ENCODE peak calls at places on chromosomes 6 and 20, in seven cellular contexts. Z, X, H, O, M, N and R are unnamed samples.

GRCh38 chr20:58741384-58741783 is 48.8 kb downstream of the NPEPL1 start:
- DNase-seq in Z (no peak), X (no peak), H (no peak), O (no peak), M (no peak), N (no peak), R (no peak)

GRCh38 chr6:139161817-139162284 is 27.0 kb downstream of the HECA start:
- DNase-seq in Z (no peak), X (no peak), H (peak), O (peak), M (peak), N (no peak), R (no peak)

GRCh38 chr20:44586986-44587980 is 4.9 kb downstream of the PKIG start:
- DNase-seq in Z (no peak), X (no peak), H (no peak), O (no peak), M (no peak), N (no peak), R (no peak)

GRCh38 chr20:22522701-22523100 is 61.7 kb downstream of the FOXA2 start:
- DNase-seq in Z (no peak), X (no peak), H (no peak), O (no peak), M (no peak), N (no peak), R (no peak)

GRCh38 chr20:24950128-24950835 is 1.2 kb downstream of the CST7 start:
- DNase-seq in Z (no peak), X (no peak), H (no peak), O (no peak), M (no peak), N (no peak), R (no peak)

GRCh38 chr6:56659721-56660373 is 17.2 kb upstream of the DST start:
- DNase-seq in Z (peak), X (no peak), H (peak), O (no peak), M (no peak), N (no peak), R (no peak)

GRCh38 chr6:160036790-160037206 is 67.9 kb downstream of the IGF2R start:
- DNase-seq in Z (peak), X (no peak), H (no peak), O (no peak), M (no peak), N (peak), R (peak)

GRCh38 chr20:12112089-12112474 is 194.4 kb downstream of the BTBD3 start:
- DNase-seq in Z (peak), X (no peak), H (no peak), O (no peak), M (no peak), N (no peak), R (no peak)

GRCh38 chr6:34059136-34059731 is 86.7 kb downstream of the GRM4 start:
- DNase-seq in Z (no peak), X (no peak), H (no peak), O (no peak), M (no peak), N (no peak), R (peak)

GRCh38 chr20:50517817-50518154 is 7.6 kb downstream of the PTPN1 start:
- DNase-seq in Z (no peak), X (no peak), H (no peak), O (no peak), M (no peak), N (no peak), R (no peak)

GRCh38 chr6:105259912-105260889 is 80.4 kb upstream of the POPDC3 start:
- DNase-seq in Z (no peak), X (no peak), H (no peak), O (no peak), M (peak), N (no peak), R (peak)

GRCh38 chr6:168060521-168060931 is 18.5 kb downstream of the FRMD1 start:
- DNase-seq in Z (no peak), X (peak), H (no peak), O (no peak), M (no peak), N (peak), R (peak)

GRCh38 chr6:89941031-89941775 is 46.9 kb downstream of the GJA10 start:
- DNase-seq in Z (no peak), X (no peak), H (no peak), O (no peak), M (peak), N (no peak), R (peak)

GRCh38 chr6:36973190-36973589 is 12.8 kb downstream of the MTCH1 start:
- DNase-seq in Z (no peak), X (no peak), H (no peak), O (no peak), M (no peak), N (no peak), R (no peak)

GRCh38 chr6:169132361-169132895 is 121.2 kb downstream of the THBS2 start:
- DNase-seq in Z (no peak), X (no peak), H (no peak), O (no peak), M (no peak), N (no peak), R (peak)

GRCh38 chr6:154907293-154907692 is 87.8 kb upstream of the TIAM2 start:
- DNase-seq in Z (peak), X (no peak), H (no peak), O (no peak), M (no peak), N (peak), R (peak)

GRCh38 chr20:23096986-23097520 is 10.9 kb upstream of the CD93 start:
- DNase-seq in Z (peak), X (no peak), H (no peak), O (no peak), M (no peak), N (no peak), R (no peak)

GRCh38 chr6:170031096-170031471 is 259.8 kb downstream of the DLL1 start:
- DNase-seq in Z (peak), X (no peak), H (no peak), O (no peak), M (no peak), N (no peak), R (no peak)

GRCh38 chr6:150788135-150788534 is 77.4 kb upstream of the MTHFD1L start:
- DNase-seq in Z (no peak), X (no peak), H (no peak), O (no peak), M (no peak), N (no peak), R (no peak)

GRCh38 chr6:32790306-32790705 is 26.5 kb downstream of the HLA-DOB start:
- DNase-seq in Z (peak), X (no peak), H (no peak), O (no peak), M (no peak), N (no peak), R (no peak)

GRCh38 chr6:53044071-53044470 is 21.1 kb upstream of the FBXO9 start:
- DNase-seq in Z (no peak), X (no peak), H (no peak), O (no peak), M (no peak), N (peak), R (peak)

GRCh38 chr6:119284861-119285521 is 64.6 kb downstream of the MAN1A1 start:
- DNase-seq in Z (peak), X (no peak), H (no peak), O (no peak), M (peak), N (no peak), R (no peak)

GRCh38 chr6:35034411-35035171 is 106.5 kb downstream of the TCP11 start:
- DNase-seq in Z (peak), X (no peak), H (no peak), O (no peak), M (no peak), N (peak), R (no peak)

GRCh38 chr6:43509142-43509983 is 783 bp downstream of the LRRC73 start:
- DNase-seq in Z (no peak), X (no peak), H (no peak), O (peak), M (no peak), N (no peak), R (no peak)

GRCh38 chr6:131936156-131936555 is 15.0 kb downstream of the CCN2 start:
- DNase-seq in Z (no peak), X (no peak), H (no peak), O (no peak), M (no peak), N (no peak), R (no peak)

GRCh38 chr20:13883425-13883824 is 98.6 kb downstream of the NDUFAF5 start:
- DNase-seq in Z (no peak), X (no peak), H (no peak), O (no peak), M (no peak), N (no peak), R (no peak)

GRCh38 chr20:35226775-35227681 is 538 bp downstream of the MMP24 start:
- DNase-seq in Z (peak), X (peak), H (peak), O (peak), M (peak), N (peak), R (peak)

GRCh38 chr20:64165866-64166600 is 1.8 kb downstream of the MYT1 start:
- DNase-seq in Z (no peak), X (no peak), H (no peak), O (no peak), M (no peak), N (no peak), R (no peak)

GRCh38 chr6:113859349-113860164 is 2.4 kb downstream of the MARCKS start:
- DNase-seq in Z (peak), X (no peak), H (no peak), O (no peak), M (no peak), N (peak), R (peak)

GRCh38 chr6:55980627-55981211 is 105.3 kb upstream of the BMP5 start:
- DNase-seq in Z (peak), X (peak), H (peak), O (no peak), M (peak), N (peak), R (peak)

GRCh38 chr20:47126709-47127108 is 229.8 kb downstream of the ZMYND8 start:
- DNase-seq in Z (no peak), X (no peak), H (no peak), O (no peak), M (no peak), N (peak), R (peak)